ENCODE peak calls at places on chromosome 5, in eight cellular contexts. One of them, this sample, is unnamed.
A peak's percentile ranks its signal among the peaks of the same experiment; 100 is the strongest.

GRCh38 chr5:79595086-79595485 is 17.2 kb upstream of the TENT2 start:
- DNase-seq in fibroblast of the aortic adventitia: peak; percentile 76
- DNase-seq in HCT116: no peak
- DNase-seq in GM10248: no peak
- DNase-seq in ascending aorta: no peak
- DNase-seq in fibroblast of lung: no peak
- DNase-seq in hepatocyte: no peak
- DNase-seq in AG09319: no peak
- DNase-seq in this sample: no peak

GRCh38 chr5:39062530-39062929 is 11.7 kb downstream of the RICTOR start:
- DNase-seq in HCT116: no peak
- DNase-seq in ascending aorta: no peak
- DNase-seq in AG09319: no peak
- DNase-seq in GM10248: no peak
- DNase-seq in fibroblast of lung: no peak
- DNase-seq in fibroblast of the aortic adventitia: no peak
- DNase-seq in hepatocyte: no peak
- DNase-seq in this sample: no peak

GRCh38 chr5:113336975-113337374 is 97.8 kb downstream of the TSSK1B start:
- DNase-seq in ascending aorta: no peak
- DNase-seq in HCT116: peak; percentile 70
- DNase-seq in fibroblast of the aortic adventitia: peak; percentile 91
- DNase-seq in fibroblast of lung: peak; percentile 70
- DNase-seq in GM10248: no peak
- DNase-seq in hepatocyte: peak; percentile 56
- DNase-seq in AG09319: no peak
- DNase-seq in this sample: peak; percentile 61

GRCh38 chr5:177362102-177362868 is 4.6 kb downstream of the RGS14 start:
- DNase-seq in fibroblast of the aortic adventitia: no peak
- DNase-seq in GM10248: no peak
- DNase-seq in HCT116: no peak
- DNase-seq in fibroblast of lung: no peak
- DNase-seq in AG09319: no peak
- DNase-seq in ascending aorta: no peak
- DNase-seq in hepatocyte: no peak
- DNase-seq in this sample: no peak

GRCh38 chr5:146794326-146795029 is 84.1 kb downstream of the PPP2R2B start:
- DNase-seq in GM10248: no peak
- DNase-seq in AG09319: no peak
- DNase-seq in hepatocyte: no peak
- DNase-seq in fibroblast of lung: no peak
- DNase-seq in HCT116: no peak
- DNase-seq in fibroblast of the aortic adventitia: no peak
- DNase-seq in ascending aorta: no peak
- DNase-seq in this sample: no peak

GRCh38 chr5:54095969-54096368 is 214.4 kb downstream of the ARL15 start:
- DNase-seq in GM10248: no peak
- DNase-seq in AG09319: no peak
- DNase-seq in ascending aorta: no peak
- DNase-seq in HCT116: no peak
- DNase-seq in hepatocyte: no peak
- DNase-seq in fibroblast of the aortic adventitia: no peak
- DNase-seq in fibroblast of lung: no peak
- DNase-seq in this sample: no peak

GRCh38 chr5:96433066-96433447 is at the start of gene PCSK1:
- DNase-seq in GM10248: no peak
- DNase-seq in hepatocyte: no peak
- DNase-seq in HCT116: no peak
- DNase-seq in AG09319: no peak
- DNase-seq in ascending aorta: no peak
- DNase-seq in fibroblast of the aortic adventitia: no peak
- DNase-seq in fibroblast of lung: no peak
- DNase-seq in this sample: no peak

GRCh38 chr5:109942646-109943045 is 252.9 kb downstream of the MAN2A1 start:
- DNase-seq in fibroblast of the aortic adventitia: no peak
- DNase-seq in ascending aorta: no peak
- DNase-seq in HCT116: no peak
- DNase-seq in AG09319: no peak
- DNase-seq in hepatocyte: no peak
- DNase-seq in GM10248: no peak
- DNase-seq in fibroblast of lung: no peak
- DNase-seq in this sample: no peak

GRCh38 chr5:2381070-2381469 is 370.4 kb downstream of the IRX2 start:
- DNase-seq in HCT116: no peak
- DNase-seq in hepatocyte: no peak
- DNase-seq in AG09319: no peak
- DNase-seq in fibroblast of the aortic adventitia: no peak
- DNase-seq in GM10248: no peak
- DNase-seq in ascending aorta: no peak
- DNase-seq in fibroblast of lung: no peak
- DNase-seq in this sample: no peak

GRCh38 chr5:75050415-75050814 is 1.9 kb downstream of the GCNT4 start:
- DNase-seq in fibroblast of the aortic adventitia: no peak
- DNase-seq in fibroblast of lung: peak; percentile 21
- DNase-seq in AG09319: no peak
- DNase-seq in HCT116: no peak
- DNase-seq in GM10248: no peak
- DNase-seq in hepatocyte: peak; percentile 35
- DNase-seq in ascending aorta: no peak
- DNase-seq in this sample: no peak

GRCh38 chr5:7850533-7851239 is at the start of gene CFAP90:
- DNase-seq in hepatocyte: peak; percentile 89
- DNase-seq in HCT116: no peak
- DNase-seq in fibroblast of the aortic adventitia: no peak
- DNase-seq in ascending aorta: no peak
- DNase-seq in GM10248: no peak
- DNase-seq in fibroblast of lung: peak; percentile 38
- DNase-seq in AG09319: no peak
- DNase-seq in this sample: no peak

GRCh38 chr5:169165052-169165451 is 135.9 kb downstream of the SLIT3 start:
- DNase-seq in HCT116: no peak
- DNase-seq in hepatocyte: no peak
- DNase-seq in fibroblast of the aortic adventitia: no peak
- DNase-seq in AG09319: no peak
- DNase-seq in ascending aorta: no peak
- DNase-seq in fibroblast of lung: no peak
- DNase-seq in GM10248: no peak
- DNase-seq in this sample: no peak

GRCh38 chr5:31768784-31769183 is 129.9 kb downstream of the PDZD2 start:
- DNase-seq in ascending aorta: no peak
- DNase-seq in HCT116: no peak
- DNase-seq in hepatocyte: no peak
- DNase-seq in GM10248: no peak
- DNase-seq in fibroblast of lung: no peak
- DNase-seq in AG09319: no peak
- DNase-seq in fibroblast of the aortic adventitia: no peak
- DNase-seq in this sample: no peak
- TF ChIP-seq CTCF in ascending aorta: no peak
- TF ChIP-seq CTCF in HCT116: peak; percentile 32
- TF ChIP-seq CTCF in hepatocyte: no peak
- TF ChIP-seq CTCF in GM10248: no peak
- TF ChIP-seq CTCF in fibroblast of lung: no peak
- TF ChIP-seq CTCF in AG09319: no peak
- TF ChIP-seq CTCF in fibroblast of the aortic adventitia: no peak
- TF ChIP-seq CTCF in this sample: no peak

GRCh38 chr5:138574744-138575193 is 432 bp downstream of the HSPA9 start:
- DNase-seq in AG09319: no peak
- DNase-seq in HCT116: no peak
- DNase-seq in fibroblast of the aortic adventitia: no peak
- DNase-seq in fibroblast of lung: no peak
- DNase-seq in hepatocyte: no peak
- DNase-seq in ascending aorta: no peak
- DNase-seq in GM10248: no peak
- DNase-seq in this sample: no peak
- TF ChIP-seq CTCF in AG09319: no peak
- TF ChIP-seq CTCF in HCT116: no peak
- TF ChIP-seq CTCF in fibroblast of the aortic adventitia: no peak
- TF ChIP-seq CTCF in fibroblast of lung: no peak
- TF ChIP-seq CTCF in hepatocyte: no peak
- TF ChIP-seq CTCF in ascending aorta: no peak
- TF ChIP-seq CTCF in GM10248: no peak
- TF ChIP-seq CTCF in this sample: no peak

GRCh38 chr5:136058031-136058971 is 29.5 kb downstream of the TGFBI start:
- DNase-seq in AG09319: peak; percentile 89
- DNase-seq in fibroblast of the aortic adventitia: peak; percentile 99
- DNase-seq in ascending aorta: peak; percentile 40
- DNase-seq in fibroblast of lung: peak; percentile 100
- DNase-seq in GM10248: no peak
- DNase-seq in HCT116: peak; percentile 35
- DNase-seq in hepatocyte: peak; percentile 93
- DNase-seq in this sample: peak; percentile 98
- TF ChIP-seq CTCF in AG09319: peak; percentile 51
- TF ChIP-seq CTCF in fibroblast of the aortic adventitia: peak; percentile 61
- TF ChIP-seq CTCF in ascending aorta: peak; percentile 57
- TF ChIP-seq CTCF in fibroblast of lung: peak; percentile 54
- TF ChIP-seq CTCF in GM10248: no peak
- TF ChIP-seq CTCF in HCT116: peak; percentile 59
- TF ChIP-seq CTCF in hepatocyte: peak; percentile 60
- TF ChIP-seq CTCF in this sample: peak; percentile 80

GRCh38 chr5:123559434-123559775 is 47.4 kb downstream of the CSNK1G3 start:
- DNase-seq in fibroblast of the aortic adventitia: peak; percentile 23
- DNase-seq in GM10248: no peak
- DNase-seq in hepatocyte: no peak
- DNase-seq in AG09319: no peak
- DNase-seq in HCT116: no peak
- DNase-seq in ascending aorta: no peak
- DNase-seq in fibroblast of lung: peak; percentile 31
- DNase-seq in this sample: no peak

GRCh38 chr5:123561230-123561629 is 49.3 kb downstream of the CSNK1G3 start:
- DNase-seq in fibroblast of lung: no peak
- DNase-seq in fibroblast of the aortic adventitia: no peak
- DNase-seq in AG09319: no peak
- DNase-seq in HCT116: no peak
- DNase-seq in GM10248: no peak
- DNase-seq in hepatocyte: no peak
- DNase-seq in ascending aorta: no peak
- DNase-seq in this sample: no peak

GRCh38 chr5:123557907-123558306 is 45.9 kb downstream of the CSNK1G3 start:
- DNase-seq in AG09319: no peak
- DNase-seq in fibroblast of the aortic adventitia: no peak
- DNase-seq in HCT116: no peak
- DNase-seq in GM10248: no peak
- DNase-seq in fibroblast of lung: no peak
- DNase-seq in hepatocyte: no peak
- DNase-seq in ascending aorta: no peak
- DNase-seq in this sample: no peak

GRCh38 chr5:123554601-123555000 is 42.6 kb downstream of the CSNK1G3 start:
- DNase-seq in fibroblast of the aortic adventitia: no peak
- DNase-seq in HCT116: no peak
- DNase-seq in fibroblast of lung: no peak
- DNase-seq in GM10248: no peak
- DNase-seq in hepatocyte: no peak
- DNase-seq in ascending aorta: no peak
- DNase-seq in AG09319: no peak
- DNase-seq in this sample: no peak

DNA sequence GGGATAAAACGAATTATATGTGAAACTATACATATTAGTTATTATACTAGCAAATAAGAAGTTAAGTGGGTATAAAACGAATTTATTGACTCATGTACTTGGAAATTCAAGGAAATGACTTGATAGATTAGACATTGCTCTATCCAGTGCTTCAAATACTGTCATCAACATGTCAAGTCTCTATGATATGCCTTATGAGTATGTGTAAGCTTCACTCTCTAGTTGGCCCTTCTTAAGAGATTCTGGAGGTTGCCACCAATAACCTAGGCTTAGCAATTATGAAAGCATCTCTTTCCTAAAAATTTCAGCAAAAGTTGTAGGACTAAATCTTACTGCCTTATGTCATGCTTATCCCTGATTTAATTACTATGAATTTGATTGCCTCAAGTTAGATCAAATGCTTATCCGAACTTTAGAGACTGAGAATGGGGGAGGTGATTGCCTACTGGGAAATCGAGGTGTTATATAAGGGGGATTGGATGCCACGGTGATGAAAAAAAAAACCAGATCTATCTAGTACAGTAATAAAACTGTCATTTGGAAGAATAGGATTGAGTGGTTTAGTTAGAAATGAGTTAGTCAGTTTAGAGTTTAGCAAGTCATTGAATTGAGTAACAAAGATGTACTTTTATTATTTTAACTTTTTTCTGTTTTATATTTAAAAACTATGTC is 46.9 kb downstream of the CSNK1G3 start:
- DNase-seq in HCT116: no peak
- DNase-seq in AG09319: no peak
- DNase-seq in ascending aorta: no peak
- DNase-seq in fibroblast of lung: no peak
- DNase-seq in hepatocyte: no peak
- DNase-seq in fibroblast of the aortic adventitia: no peak
- DNase-seq in GM10248: no peak
- DNase-seq in this sample: no peak
- TF ChIP-seq CTCF in HCT116: no peak
- TF ChIP-seq CTCF in AG09319: no peak
- TF ChIP-seq CTCF in ascending aorta: no peak
- TF ChIP-seq CTCF in fibroblast of lung: no peak
- TF ChIP-seq CTCF in hepatocyte: no peak
- TF ChIP-seq CTCF in fibroblast of the aortic adventitia: no peak
- TF ChIP-seq CTCF in GM10248: no peak
- TF ChIP-seq CTCF in this sample: no peak

GRCh38 chr5:145680169-145680568 is 155.0 kb downstream of the PRELID2 start:
- DNase-seq in hepatocyte: no peak
- DNase-seq in HCT116: no peak
- DNase-seq in fibroblast of the aortic adventitia: no peak
- DNase-seq in ascending aorta: no peak
- DNase-seq in fibroblast of lung: no peak
- DNase-seq in GM10248: no peak
- DNase-seq in AG09319: no peak
- DNase-seq in this sample: no peak
- TF ChIP-seq CTCF in hepatocyte: no peak
- TF ChIP-seq CTCF in HCT116: peak; percentile 62
- TF ChIP-seq CTCF in fibroblast of the aortic adventitia: peak; percentile 22
- TF ChIP-seq CTCF in ascending aorta: no peak
- TF ChIP-seq CTCF in fibroblast of lung: peak; percentile 7
- TF ChIP-seq CTCF in GM10248: no peak
- TF ChIP-seq CTCF in AG09319: no peak
- TF ChIP-seq CTCF in this sample: peak; percentile 51

GRCh38 chr5:179762781-179763176 is 30.2 kb downstream of the MAML1 start:
- DNase-seq in hepatocyte: no peak
- DNase-seq in ascending aorta: no peak
- DNase-seq in GM10248: no peak
- DNase-seq in HCT116: no peak
- DNase-seq in fibroblast of lung: peak; percentile 78
- DNase-seq in fibroblast of the aortic adventitia: peak; percentile 75
- DNase-seq in AG09319: peak; percentile 34
- DNase-seq in this sample: peak; percentile 47
- TF ChIP-seq CTCF in hepatocyte: no peak
- TF ChIP-seq CTCF in ascending aorta: no peak
- TF ChIP-seq CTCF in GM10248: no peak
- TF ChIP-seq CTCF in HCT116: no peak
- TF ChIP-seq CTCF in fibroblast of lung: no peak
- TF ChIP-seq CTCF in fibroblast of the aortic adventitia: no peak
- TF ChIP-seq CTCF in AG09319: no peak
- TF ChIP-seq CTCF in this sample: no peak

This sample was measured in HFFc6.